ENCODE peak calls at places on chromosomes 13 and 19, in ten cellular contexts. K is thoracic aorta, P is upper lobe of left lung, A is bronchial epithelial cell, I is choroid plexus epithelial cell, J is left ventricle myocardium inferior, L is mammary epithelial cell, H is esophagus squamous epithelium, W is Peyer's patch, C is AG10803. T is an unnamed sample.

GRCh38 chr19:6047741-6048231 is 62.5 kb downstream of the RFX2 start:
- DNase-seq in H (no peak), W (peak), J (no peak), C (peak), P (no peak), L (no peak), A (peak), K (no peak), I (peak), T (peak)

GRCh38 chr13:51241720-51242119 is 19.5 kb downstream of the FAM124A start:
- DNase-seq in K (no peak), I (peak), H (no peak), J (no peak), C (peak), L (no peak), P (no peak), W (no peak), A (no peak), T (no peak)

GRCh38 chr13:112161441-112162301 is 94.7 kb downstream of the SOX1 start:
- DNase-seq in P (no peak), L (no peak), J (no peak), K (no peak), I (no peak), C (no peak), W (no peak), A (no peak), H (no peak), T (no peak)

GRCh38 chr19:1872807-1873523 is 9.6 kb upstream of the KLF16 start:
- DNase-seq in K (no peak), W (no peak), A (no peak), P (no peak), C (no peak), H (no peak), J (no peak), L (no peak), I (no peak), T (no peak)

GRCh38 chr19:31448221-31448657 is 99.0 kb upstream of the TSHZ3 start:
- DNase-seq in K (no peak), L (peak), H (no peak), A (peak), J (peak), P (no peak), W (peak), C (peak), I (peak), T (peak)

GRCh38 chr13:27170521-27171243 is 929 bp downstream of the USP12 start:
- DNase-seq in J (peak), L (no peak), A (no peak), H (no peak), C (no peak), W (peak), P (peak), I (peak), K (no peak), T (peak)

GRCh38 chr13:72255908-72256307 is 388.9 kb upstream of the DACH1 start:
- DNase-seq in L (peak), I (peak), A (peak), J (no peak), C (peak), P (no peak), H (no peak), W (no peak), K (no peak), T (peak)

GRCh38 chr13:26568132-26568815 is 10.8 kb downstream of the WASF3 start:
- DNase-seq in W (no peak), P (no peak), L (no peak), C (no peak), K (no peak), A (no peak), I (no peak), H (no peak), J (no peak), T (no peak)

GRCh38 chr19:41821003-41821735 is 23.3 kb downstream of the LYPD4 start:
- DNase-seq in C (no peak), L (peak), A (peak), K (no peak), I (peak), P (no peak), W (no peak), J (no peak), H (no peak), T (no peak)

DNA sequence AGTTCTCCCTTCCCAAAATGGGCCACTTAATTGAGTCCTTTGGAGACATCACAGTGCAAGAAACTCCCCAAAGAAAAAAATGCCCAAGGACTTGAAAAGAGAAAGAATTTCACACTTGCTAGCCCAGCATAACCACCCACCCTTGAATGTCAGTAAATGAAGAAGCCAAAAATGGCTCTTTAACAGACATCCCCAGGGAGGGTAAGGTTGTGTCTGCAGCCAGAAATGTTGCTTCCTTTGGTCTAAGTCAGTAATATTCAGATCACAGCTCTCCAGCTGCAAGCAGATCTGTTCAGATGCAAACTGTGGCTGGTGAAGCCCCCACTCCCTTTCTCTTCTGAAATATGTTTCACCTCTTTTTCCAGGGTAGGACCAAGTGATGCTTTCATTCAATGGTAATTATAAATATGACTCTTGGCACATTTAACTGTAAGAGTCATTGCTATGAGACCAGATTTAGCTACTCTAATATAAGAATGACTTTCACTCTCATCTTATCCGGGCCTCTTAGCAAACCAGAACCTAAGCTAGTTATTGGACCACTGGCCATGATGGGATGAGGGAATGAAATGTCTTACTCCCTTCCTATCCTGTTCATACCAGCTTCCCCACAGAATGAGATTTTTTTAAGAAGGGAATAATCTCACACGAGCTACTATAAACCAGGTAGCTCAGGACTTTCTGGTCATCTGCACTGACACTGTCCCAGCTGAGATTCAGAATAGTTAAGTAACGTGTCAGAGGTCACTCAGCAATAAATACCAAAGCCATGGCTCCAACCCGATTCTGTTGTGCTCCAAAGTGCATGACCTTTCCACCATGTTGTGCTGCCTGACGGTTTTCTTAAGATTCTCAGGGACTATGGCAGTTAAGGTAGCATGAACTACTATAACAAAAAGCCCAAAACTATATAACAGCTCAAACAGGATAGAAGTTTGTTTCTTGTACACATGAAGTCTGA is 234.1 kb downstream of the FOXO1 start:
- DNase-seq in I (no peak), J (no peak), L (no peak), K (no peak), W (no peak), C (no peak), A (no peak), H (no peak), P (no peak), T (no peak)
- H3K4me3 ChIP-seq in I (no peak), J (no peak), L (no peak), K (no peak), W (no peak), C (no peak), A (no peak), H (no peak), P (no peak), T (no peak)

DNA sequence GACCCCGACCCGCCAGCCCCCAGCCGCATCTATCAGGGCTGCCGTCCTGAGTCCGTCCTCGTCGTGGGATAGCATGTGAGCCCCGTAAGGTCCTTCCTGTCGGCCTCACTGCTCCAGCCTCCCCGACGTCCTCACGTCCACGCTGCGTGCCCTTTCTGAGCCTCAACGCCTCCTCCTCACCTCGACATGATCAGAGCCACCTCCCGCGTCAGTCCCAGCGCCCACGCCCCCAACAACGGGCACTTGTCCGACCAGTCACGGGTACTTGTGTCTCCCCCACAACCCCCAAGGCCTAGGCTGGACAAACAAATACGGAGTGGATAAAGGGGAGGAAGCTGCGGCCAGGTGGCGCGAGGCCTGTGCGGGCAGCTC is 665 bp downstream of the ZNF497 start:
- DNase-seq in P (peak), A (no peak), I (no peak), K (no peak), L (no peak), H (no peak), W (no peak), J (peak), C (peak), T (no peak)
- TF ChIP-seq CTCF in P (no peak), A (peak), I (peak), K (no peak), L (no peak), H (no peak), W (peak), J (no peak), C (no peak), T (no peak)

GRCh38 chr19:46886546-46887239 is 25.9 kb downstream of the ARHGAP35 start:
- DNase-seq in C (peak), J (no peak), P (no peak), H (no peak), A (no peak), W (no peak), I (no peak), L (no peak), K (no peak), T (no peak)

GRCh38 chr19:46881092-46881491 is 20.3 kb downstream of the ARHGAP35 start:
- DNase-seq in H (no peak), I (no peak), W (no peak), P (no peak), K (no peak), A (no peak), C (no peak), J (no peak), L (no peak), T (no peak)

GRCh38 chr19:46882034-46882433 is 21.2 kb downstream of the ARHGAP35 start:
- DNase-seq in L (no peak), C (no peak), J (no peak), H (no peak), K (no peak), A (no peak), W (no peak), P (no peak), I (no peak), T (no peak)

GRCh38 chr19:46887240-46887782 is 26.5 kb downstream of the ARHGAP35 start:
- DNase-seq in A (no peak), C (no peak), L (no peak), W (no peak), H (no peak), I (no peak), P (no peak), K (no peak), J (no peak), T (no peak)

GRCh38 chr19:46885411-46885810 is 24.6 kb downstream of the ARHGAP35 start:
- DNase-seq in H (no peak), I (no peak), L (no peak), W (no peak), A (no peak), C (no peak), P (no peak), J (no peak), K (no peak), T (no peak)
- H3K4me3 ChIP-seq in H (no peak), I (no peak), L (no peak), W (no peak), A (no peak), C (no peak), P (no peak), J (no peak), K (no peak), T (no peak)

GRCh38 chr13:45953082-45953481 is 99.5 kb downstream of the ZC3H13 start:
- DNase-seq in L (no peak), H (no peak), P (no peak), K (no peak), I (no peak), A (no peak), C (no peak), W (no peak), J (no peak), T (no peak)
- TF ChIP-seq CTCF in L (no peak), H (no peak), P (no peak), K (no peak), I (no peak), A (no peak), C (no peak), W (no peak), J (no peak), T (no peak)